ENCODE peak calls at places on chromosomes 12 and 14, in six cellular contexts. W is lower lobe of right lung, U is cardiac muscle cell, P is stomach, H is astrocyte, M is psoas muscle. L is an unnamed sample.

GRCh38 chr12:76866146-76866545 is 12.7 kb downstream of the CSRP2 start:
- DNase-seq in H (peak; percentile 52), U (no peak), M (no peak), P (no peak), W (no peak), L (no peak)

GRCh38 chr14:95482967-95483842 is 33.2 kb downstream of the SYNE3 start:
- DNase-seq in H (peak; percentile 93), W (peak; percentile 64), U (no peak), P (peak; percentile 67), M (peak; percentile 83), L (peak; percentile 85)

GRCh38 chr12:726281-727140 is 25.9 kb upstream of the WNK1 start:
- DNase-seq in U (no peak), P (no peak), W (no peak), M (no peak), H (peak; percentile 60), L (peak; percentile 39)

GRCh38 chr12:22700126-22700525 is 75.2 kb downstream of the ETNK1 start:
- DNase-seq in W (no peak), M (no peak), U (no peak), P (no peak), H (peak; percentile 61), L (no peak)

GRCh38 chr14:101810897-101811620 is 49.5 kb downstream of the PPP2R5C start:
- DNase-seq in W (no peak), H (peak; percentile 47), P (no peak), M (no peak), U (no peak), L (peak; percentile 51)

GRCh38 chr12:57126561-57126960 is 1.7 kb upstream of the LRP1 start:
- DNase-seq in M (no peak), P (no peak), H (no peak), U (no peak), W (no peak), L (no peak)

GRCh38 chr12:6154730-6155459 is 30.4 kb upstream of the VWF start:
- DNase-seq in U (no peak), H (no peak), W (peak; percentile 74), M (peak; percentile 66), P (no peak), L (no peak)

GRCh38 chr12:81208193-81208946 is 130.5 kb downstream of the ACSS3 start:
- DNase-seq in H (no peak), W (no peak), M (no peak), P (no peak), U (no peak), L (no peak)

GRCh38 chr12:25806271-25806670 is 152.2 kb upstream of the RASSF8 start:
- DNase-seq in M (no peak), H (peak; percentile 59), W (no peak), P (no peak), U (no peak), L (no peak)

GRCh38 chr12:99027491-99027890 is 382.4 kb downstream of the APAF1 start:
- DNase-seq in H (no peak), W (no peak), P (no peak), U (no peak), M (no peak), L (peak; percentile 51)

GRCh38 chr12:75489613-75490210 is 9.2 kb downstream of the GLIPR1 start:
- DNase-seq in H (peak; percentile 62), P (no peak), M (no peak), U (no peak), W (no peak), L (peak; percentile 54)

GRCh38 chr14:56325251-56325839 is 207.1 kb downstream of the PELI2 start:
- DNase-seq in W (no peak), H (peak; percentile 41), U (no peak), M (no peak), P (no peak), L (no peak)

GRCh38 chr12:112846619-112847018 is 55.1 kb downstream of the RPH3A start:
- DNase-seq in M (no peak), W (no peak), U (no peak), P (no peak), H (no peak), L (no peak)

GRCh38 chr12:112847708-112848337 is 56.3 kb downstream of the RPH3A start:
- DNase-seq in W (no peak), U (no peak), M (no peak), P (no peak), H (no peak), L (no peak)

GRCh38 chr12:112850343-112850742 is 56.4 kb upstream of the OAS1 start:
- DNase-seq in W (no peak), M (no peak), P (no peak), U (no peak), H (no peak), L (no peak)

GRCh38 chr12:112848972-112849371 is 57.4 kb downstream of the RPH3A start:
- DNase-seq in W (no peak), U (no peak), M (no peak), H (no peak), P (no peak), L (no peak)

DNA sequence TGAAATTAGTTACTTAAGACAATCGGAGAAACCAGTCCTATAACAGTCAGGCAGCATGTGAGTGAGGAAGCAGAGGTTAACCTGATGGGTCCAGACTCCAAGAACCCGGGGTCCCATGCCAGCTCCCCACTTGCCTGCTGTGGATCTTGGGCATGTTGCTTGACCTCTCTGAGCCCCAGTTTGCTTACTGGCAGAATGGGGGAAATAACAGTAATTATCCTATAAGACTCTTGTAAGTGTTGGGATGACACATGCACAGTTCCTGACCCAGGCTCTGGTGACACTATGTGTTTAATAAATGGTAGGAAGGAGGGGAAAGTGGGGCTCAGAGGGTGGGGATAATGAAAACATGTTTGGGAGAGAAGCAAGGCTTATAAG is 56.8 kb downstream of the RPH3A start:
- DNase-seq in P (no peak), H (no peak), M (no peak), W (no peak), U (no peak), L (no peak)
- TF ChIP-seq CTCF in P (no peak), H (no peak), M (no peak), W (no peak), U (no peak), L (no peak)

DNA sequence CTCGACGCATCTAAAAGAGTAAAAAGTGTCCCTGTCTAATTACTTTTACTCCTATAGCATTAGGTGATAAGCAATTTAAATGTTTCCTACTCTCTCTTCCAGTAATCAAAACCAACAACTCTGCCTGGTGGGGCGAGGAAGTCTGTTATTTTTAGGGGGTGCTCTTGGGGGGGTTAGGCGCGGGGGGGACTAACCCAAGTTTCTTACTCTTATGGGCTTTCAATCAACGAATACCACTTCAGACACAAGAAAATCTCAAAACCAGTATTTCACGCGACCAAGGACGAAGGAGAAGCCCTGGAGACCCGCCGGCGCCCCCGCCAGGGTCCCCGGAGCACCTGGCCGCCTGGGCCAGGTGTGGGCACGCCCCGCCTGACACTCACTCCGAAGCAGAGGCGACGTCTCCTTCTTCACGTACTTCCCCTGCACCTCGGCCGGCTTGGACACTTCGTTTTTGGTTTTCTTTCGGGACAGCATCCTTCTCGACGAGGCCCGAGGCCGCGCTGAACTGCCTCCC is 557 bp downstream of the SAV1 start:
- DNase-seq in H (no peak), W (no peak), U (no peak), P (peak; percentile 48), M (no peak), L (no peak)
- H3K27ac ChIP-seq in H (peak overlapping the region; percentile 91), W (peak overlapping the region; percentile 93), U (peak overlapping the region; percentile 97), P (peak overlapping the region; percentile 98), M (peak overlapping the region; percentile 97), L (peak overlapping the region; percentile 95)

GRCh38 chr14:89444536-89445125 is 27.6 kb upstream of the FOXN3 start:
- DNase-seq in M (no peak), P (no peak), H (no peak), W (no peak), U (no peak), L (no peak)

GRCh38 chr14:89444044-89444443 is 27.0 kb upstream of the FOXN3 start:
- DNase-seq in W (no peak), P (no peak), M (no peak), H (no peak), U (no peak), L (no peak)

GRCh38 chr14:89443002-89443660 is 26.1 kb upstream of the FOXN3 start:
- DNase-seq in H (no peak), P (no peak), M (no peak), U (no peak), W (no peak), L (no peak)

GRCh38 chr14:89440997-89441909 is 24.2 kb upstream of the FOXN3 start:
- DNase-seq in P (no peak), M (no peak), W (no peak), U (no peak), H (no peak), L (no peak)

GRCh38 chr14:89442280-89442679 is 25.2 kb upstream of the FOXN3 start:
- DNase-seq in W (no peak), H (no peak), U (no peak), P (no peak), M (no peak), L (no peak)
- TF ChIP-seq CTCF in W (no peak), H (no peak), U (no peak), P (no peak), M (no peak), L (no peak)

GRCh38 chr12:7832059-7832696 is 40.5 kb downstream of the SLC2A14 start:
- DNase-seq in W (no peak), H (peak; percentile 43), U (peak; percentile 68), M (no peak), P (no peak), L (peak; percentile 68)

GRCh38 chr12:7835766-7836165 is 36.9 kb downstream of the SLC2A14 start:
- DNase-seq in U (no peak), M (no peak), H (no peak), W (no peak), P (no peak), L (no peak)

GRCh38 chr12:7834701-7835100 is 38.0 kb downstream of the SLC2A14 start:
- DNase-seq in P (no peak), M (no peak), W (no peak), H (no peak), U (no peak), L (no peak)

GRCh38 chr12:7835116-7835515 is 37.6 kb downstream of the SLC2A14 start:
- DNase-seq in M (no peak), U (no peak), H (no peak), W (no peak), P (no peak), L (no peak)

DNA sequence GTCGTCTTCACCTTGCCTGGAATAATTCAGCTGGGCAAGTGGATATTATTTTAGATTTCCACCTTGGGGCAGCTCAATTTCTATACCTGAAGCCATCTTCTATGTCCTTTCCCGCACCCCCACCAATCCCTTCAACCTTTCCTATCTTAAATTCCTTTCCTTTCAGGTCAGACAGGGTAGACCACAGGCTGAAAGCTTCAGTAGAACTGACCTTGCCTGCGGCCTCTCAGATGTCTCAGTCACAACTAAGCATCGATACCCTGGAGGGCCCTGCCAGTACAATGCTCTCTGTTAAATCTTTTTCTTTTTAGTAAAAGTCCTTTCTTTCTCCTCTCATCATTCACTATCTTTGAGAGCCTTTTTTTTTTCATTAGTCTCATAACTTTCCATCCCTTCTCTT is 38.9 kb downstream of the SLC2A14 start:
- DNase-seq in H (no peak), W (no peak), P (no peak), M (no peak), U (no peak), L (no peak)
- H3K27ac ChIP-seq in H (no peak overlapping the region), W (no peak overlapping the region), P (no peak overlapping the region), M (no peak overlapping the region), U (no peak overlapping the region), L (no peak overlapping the region)